ENCODE peak calls at places on chromosomes 4 and X, in ten cellular contexts. S is breast epithelium, Y is IMR-90, I is adrenal gland, F is esophagus muscularis mucosa, L is suprapubic skin, N is HepG2, K is ovary, Z is heart left ventricle, V is GM12878. C is an unnamed sample.

GRCh38 chr4:31370866-31371465 is 650.8 kb downstream of the PCDH7 start:
- DNase-seq in S (no peak), Y (peak; percentile 28), I (no peak), F (no peak), L (no peak), N (peak; percentile 37), K (no peak), Z (no peak), V (peak; percentile 4), C (no peak)

GRCh38 chr4:14924945-14925344 is 77.3 kb upstream of the CPEB2 start:
- DNase-seq in S (no peak), Y (no peak), I (no peak), F (no peak), L (no peak), N (no peak), K (no peak), Z (no peak), V (no peak), C (no peak)

GRCh38 chr4:142379277-142380051 is 466.6 kb downstream of the INPP4B start:
- DNase-seq in S (no peak), Y (peak; percentile 90), I (no peak), F (no peak), L (no peak), N (no peak), K (no peak), Z (no peak), V (no peak), C (no peak)

GRCh38 chr4:72631296-72631695 is 62.3 kb upstream of the ADAMTS3 start:
- DNase-seq in S (no peak), Y (peak; percentile 49), I (peak; percentile 74), F (no peak), L (no peak), N (no peak), K (peak; percentile 59), Z (no peak), V (no peak), C (no peak)

GRCh38 chr4:67549123-67549522 is 3.8 kb upstream of the CENPC start:
- DNase-seq in S (no peak), Y (no peak), I (no peak), F (no peak), L (no peak), N (peak; percentile 15), K (no peak), Z (no peak), V (no peak), C (no peak)

GRCh38 chr4:141246243-141246642 is 25.5 kb downstream of the ZNF330 start:
- DNase-seq in S (no peak), Y (peak; percentile 74), I (no peak), F (no peak), L (no peak), N (no peak), K (no peak), Z (no peak), V (no peak), C (no peak)

GRCh38 chrX:55007633-55008032 is 7.5 kb downstream of the APEX2 start:
- DNase-seq in S (no peak), Y (peak; percentile 63), I (peak; percentile 50), F (no peak), L (no peak), N (peak; percentile 73), K (peak; percentile 41), Z (peak; percentile 58), V (no peak), C (no peak)

GRCh38 chr4:121784975-121785374 is 16.1 kb upstream of the EXOSC9 start:
- DNase-seq in S (no peak), Y (peak; percentile 97), I (no peak), F (no peak), L (no peak), N (no peak), K (no peak), Z (no peak), V (no peak), C (no peak)

GRCh38 chr4:6608758-6609414 is 31.6 kb upstream of the MRFAP1 start:
- DNase-seq in S (no peak), Y (no peak), I (peak; percentile 91), F (no peak), L (no peak), N (no peak), K (no peak), Z (peak; percentile 47), V (no peak), C (no peak)

GRCh38 chr4:159766241-159766640 is 663.4 kb downstream of the RAPGEF2 start:
- DNase-seq in S (no peak), Y (no peak), I (no peak), F (no peak), L (no peak), N (peak; percentile 1), K (no peak), Z (no peak), V (no peak), C (no peak)

GRCh38 chr4:37685726-37686372 is 327 bp downstream of the RELL1 start:
- DNase-seq in S (peak; percentile 61), Y (peak; percentile 22), I (peak; percentile 62), F (peak; percentile 91), L (peak; percentile 84), N (no peak), K (no peak), Z (no peak), V (no peak), C (no peak)

GRCh38 chr4:141643557-141643956 is 7.2 kb downstream of the IL15 start:
- DNase-seq in S (no peak), Y (peak; percentile 92), I (no peak), F (no peak), L (no peak), N (no peak), K (no peak), Z (no peak), V (no peak), C (no peak)

GRCh38 chr4:5710065-5710961 is 688 bp upstream of the EVC start:
- DNase-seq in S (no peak), Y (peak; percentile 18), I (no peak), F (no peak), L (no peak), N (peak; percentile 20), K (no peak), Z (no peak), V (no peak), C (peak; percentile 14)

GRCh38 chrX:15853586-15854079 is 980 bp downstream of the AP1S2 start:
- DNase-seq in S (no peak), Y (no peak), I (no peak), F (no peak), L (no peak), N (no peak), K (no peak), Z (no peak), V (no peak), C (no peak)

GRCh38 chrX:119852410-119853353 is at the start of gene UPF3B:
- DNase-seq in S (peak; percentile 94), Y (peak; percentile 98), I (peak; percentile 98), F (peak; percentile 97), L (peak; percentile 97), N (peak; percentile 97), K (peak; percentile 93), Z (peak; percentile 97), V (peak; percentile 84), C (peak; percentile 94)
- TF ChIP-seq POLR2A in S (peak; percentile 32), Y (peak; percentile 65), I (peak; percentile 76), F (peak; percentile 39), L (no peak), N (peak; percentile 74), K (peak; percentile 56), Z (peak; percentile 55), V (peak; percentile 78), C (no peak)

GRCh38 chr4:53917719-53918118 is 146.7 kb downstream of the CHIC2 start:
- DNase-seq in S (no peak), Y (peak; percentile 46), I (no peak), F (peak; percentile 50), L (no peak), N (no peak), K (no peak), Z (no peak), V (no peak), C (no peak)
- H3K27me3 ChIP-seq in S (no peaks in the 10 kb centered on the region), Y (no peaks in the 10 kb centered on the region), I (no peaks in the 10 kb centered on the region), F (no peaks in the 10 kb centered on the region), L (no peaks in the 10 kb centered on the region), N (no peaks in the 10 kb centered on the region), K (no peaks in the 10 kb centered on the region), Z (no peaks in the 10 kb centered on the region), V (no peaks in the 10 kb centered on the region), C (no peaks in the 10 kb centered on the region)

DNA sequence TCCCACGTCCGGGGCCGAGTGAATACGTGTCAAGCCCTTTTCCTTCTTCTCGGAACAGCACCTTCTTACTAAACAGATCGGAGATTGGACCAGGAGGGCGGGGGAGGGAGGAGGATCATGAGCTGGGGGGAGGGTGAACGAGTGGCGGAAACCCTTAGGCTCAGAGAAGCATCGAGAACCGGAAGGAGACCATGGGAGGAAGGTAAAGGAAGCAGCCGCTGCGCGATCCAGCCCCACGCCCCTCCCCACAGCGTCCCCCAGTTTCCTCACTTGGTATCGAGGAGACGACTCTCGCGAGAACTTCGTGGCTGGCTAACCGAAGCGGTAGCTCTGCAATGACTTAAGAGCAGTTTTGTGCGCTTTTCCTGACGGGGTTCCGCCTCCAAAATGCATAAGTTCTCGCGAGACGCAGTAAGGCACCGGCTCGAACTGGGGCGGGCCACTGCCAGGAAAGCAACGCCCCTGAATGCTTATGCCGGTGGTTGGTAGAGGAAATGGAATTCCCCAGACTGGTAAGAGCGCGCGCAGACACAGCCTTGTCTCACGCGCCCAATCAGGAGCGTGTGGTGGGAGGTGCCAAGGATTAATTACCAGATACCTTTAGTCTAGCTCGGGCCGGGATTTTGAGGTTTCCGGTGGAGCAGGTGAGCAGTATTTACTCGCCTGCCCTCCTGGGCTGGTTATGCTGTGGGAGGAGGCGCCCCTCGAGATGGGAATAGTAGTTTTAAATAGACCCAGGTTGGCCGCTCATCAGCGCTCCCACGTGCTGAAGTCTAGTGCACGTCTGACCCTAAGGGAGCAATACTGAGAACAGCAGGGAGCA is 534 bp upstream of the UBE2D3 start:
- DNase-seq in S (peak; percentile 97), Y (peak; percentile 100), I (peak; percentile 100), F (peak; percentile 100), L (peak; percentile 100), N (peak; percentile 100), K (peak; percentile 98), Z (peak; percentile 100), V (peak; percentile 100), C (peak; percentile 99)
- H3K27ac ChIP-seq in S (peak overlapping the region; percentile 100), Y (peak overlapping the region; percentile 97), I (peak overlapping the region; percentile 99), F (peak overlapping the region; percentile 100), L (peak overlapping the region; percentile 100), N (peak overlapping the region; percentile 97), K (peak overlapping the region; percentile 99), Z (peak overlapping the region; percentile 100), V (peak overlapping the region; percentile 99), C (peak overlapping the region; percentile 100)

DNA sequence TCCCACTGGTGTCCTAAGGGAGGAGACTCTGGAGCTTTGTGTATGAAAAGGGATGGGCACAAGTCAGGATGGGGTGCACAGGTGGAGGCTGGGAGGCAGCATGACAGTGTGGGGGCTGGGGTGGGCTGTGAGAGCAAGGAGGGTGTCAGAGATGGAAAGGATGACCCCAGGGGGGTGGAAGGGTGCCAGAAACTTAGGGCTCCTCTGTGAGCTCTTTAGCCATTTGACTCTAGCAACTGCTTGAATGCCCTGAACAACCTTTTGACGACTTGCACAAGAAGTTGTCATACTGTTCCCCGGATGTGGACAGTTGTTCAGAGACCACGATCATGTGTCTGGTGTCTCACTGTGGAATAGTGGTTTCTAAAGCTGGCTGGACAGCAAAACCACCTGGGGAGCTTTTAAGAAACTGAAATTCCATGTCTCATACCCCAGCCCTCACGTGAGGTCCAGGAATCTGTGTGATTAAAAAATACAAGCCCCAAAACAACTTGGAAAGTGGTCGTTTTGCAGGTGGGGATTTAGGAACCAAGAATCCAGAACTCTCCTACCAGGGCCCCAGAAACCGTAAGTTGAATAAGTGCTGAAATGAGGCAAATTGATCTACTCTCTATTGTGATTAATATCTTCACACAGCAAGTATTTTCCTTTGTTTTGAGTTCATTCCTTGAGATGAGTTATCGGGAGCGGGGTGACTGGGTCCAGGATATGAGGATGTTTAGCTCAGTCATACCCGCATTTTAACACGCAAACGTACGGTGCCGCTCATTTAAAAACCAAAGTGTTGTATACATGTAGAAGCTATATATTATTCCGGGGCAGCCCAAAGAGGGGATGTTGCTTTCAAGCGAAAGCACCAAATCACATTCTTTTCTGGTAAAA is 3.4 kb downstream of the RHOH start:
- DNase-seq in S (no peak), Y (peak; percentile 23), I (no peak), F (no peak), L (no peak), N (no peak), K (no peak), Z (no peak), V (peak; percentile 93), C (peak; percentile 57)
- TF ChIP-seq POLR2A in S (no peak), Y (no peak), I (no peak), F (no peak), L (no peak), N (no peak), K (no peak), Z (no peak), V (peak; percentile 79), C (no peak)